ENCODE peak calls at places on chromosomes 4 and X, in seven cellular contexts. K is DND-41, Q is IMR-90, S is astrocyte, M is neuronal stem cell, C is fibroblast of lung, G is GM23248. X is an unnamed sample.

GRCh38 chrX:1420371-1420770 is 28.5 kb upstream of the SLC25A6 start:
- DNase-seq in S (no peak), K (no peak), M (no peak), Q (no peak), C (no peak), G (no peak), X (no peak)

GRCh38 chr4:158259955-158260575 is 49.8 kb downstream of the TMEM144 start:
- DNase-seq in M (peak; percentile 9), G (peak; percentile 41), C (peak; percentile 60), K (no peak), S (peak; percentile 4), Q (peak; percentile 42), X (peak; percentile 11)

GRCh38 chr4:89121711-89122387 is 10.5 kb downstream of the TIGD2 start:
- DNase-seq in K (no peak), S (no peak), C (no peak), G (no peak), Q (no peak), M (no peak), X (no peak)

GRCh38 chr4:112379306-112379705 is 82.1 kb downstream of the ALPK1 start:
- DNase-seq in M (peak; percentile 60), S (no peak), C (no peak), K (no peak), G (no peak), Q (no peak), X (no peak)

GRCh38 chrX:50903387-50904027 is 7.0 kb upstream of the BMP15 start:
- DNase-seq in K (peak; percentile 3), G (peak; percentile 63), Q (peak; percentile 26), S (peak; percentile 1), C (peak; percentile 32), M (peak; percentile 20), X (peak; percentile 20)

GRCh38 chrX:86121916-86122315 is 26.3 kb upstream of the DACH2 start:
- DNase-seq in K (no peak), G (no peak), Q (no peak), S (no peak), C (no peak), M (no peak), X (no peak)

GRCh38 chrX:150146271-150146888 is 208.1 kb upstream of the EOLA2 start:
- DNase-seq in S (no peak), Q (no peak), C (no peak), K (no peak), G (no peak), M (no peak), X (no peak)

GRCh38 chr4:123640271-123640670 is 243.7 kb downstream of the SPRY1 start:
- DNase-seq in S (peak; percentile 69), G (peak; percentile 73), M (no peak), Q (peak; percentile 78), K (no peak), C (no peak), X (peak; percentile 95)

GRCh38 chr4:83009529-83009928 is 1.1 kb downstream of the LIN54 start:
- DNase-seq in K (no peak), Q (peak; percentile 16), S (no peak), M (no peak), G (peak; percentile 50), C (peak; percentile 43), X (no peak)

GRCh38 chrX:155027509-155028066 is 944 bp downstream of the FUNDC2 start:
- DNase-seq in M (no peak), C (peak; percentile 79), Q (peak; percentile 70), G (peak; percentile 83), K (no peak), S (peak; percentile 71), X (peak; percentile 62)

GRCh38 chrX:40104649-40105015 is 6.9 kb upstream of the BCOR start:
- DNase-seq in M (no peak), S (no peak), K (no peak), G (peak; percentile 84), Q (peak; percentile 67), C (peak; percentile 55), X (peak; percentile 37)

GRCh38 chr4:184757810-184758209 is 23.9 kb upstream of the CENPU start:
- DNase-seq in Q (no peak), C (no peak), S (no peak), G (no peak), K (no peak), M (no peak), X (no peak)

GRCh38 chrX:13511557-13512330 is 57.7 kb upstream of the EGFL6 start:
- DNase-seq in S (peak; percentile 27), C (peak; percentile 9), Q (no peak), K (no peak), M (no peak), G (no peak), X (no peak)

GRCh38 chr4:152220201-152220666 is 315.7 kb downstream of the FBXW7 start:
- DNase-seq in M (no peak), Q (no peak), K (no peak), S (peak; percentile 58), G (peak; percentile 70), C (no peak), X (peak; percentile 95)

GRCh38 chr4:72311291-72311690 is 257.7 kb downstream of the ADAMTS3 start:
- DNase-seq in S (no peak), Q (no peak), M (no peak), K (no peak), C (no peak), G (peak; percentile 19), X (peak; percentile 66)

GRCh38 chr4:186095406-186095805 is 9.1 kb upstream of the FAM149A start:
- DNase-seq in K (no peak), M (no peak), G (no peak), S (no peak), C (no peak), Q (no peak), X (no peak)

GRCh38 chr4:48698029-48698901 is 81.8 kb downstream of the FRYL start:
- DNase-seq in M (peak; percentile 30), K (no peak), Q (peak; percentile 85), C (peak; percentile 86), G (peak; percentile 85), S (peak; percentile 85), X (peak; percentile 94)

GRCh38 chrX:19875051-19875432 is 12.4 kb downstream of the SH3KBP1 start:
- DNase-seq in Q (peak; percentile 34), M (no peak), K (peak; percentile 58), S (peak; percentile 9), G (peak; percentile 69), C (no peak), X (no peak)

GRCh38 chr4:132169660-132170059 is 979.4 kb upstream of the PCDH10 start:
- DNase-seq in M (no peak), K (no peak), G (no peak), C (no peak), Q (no peak), S (no peak), X (no peak)

DNA sequence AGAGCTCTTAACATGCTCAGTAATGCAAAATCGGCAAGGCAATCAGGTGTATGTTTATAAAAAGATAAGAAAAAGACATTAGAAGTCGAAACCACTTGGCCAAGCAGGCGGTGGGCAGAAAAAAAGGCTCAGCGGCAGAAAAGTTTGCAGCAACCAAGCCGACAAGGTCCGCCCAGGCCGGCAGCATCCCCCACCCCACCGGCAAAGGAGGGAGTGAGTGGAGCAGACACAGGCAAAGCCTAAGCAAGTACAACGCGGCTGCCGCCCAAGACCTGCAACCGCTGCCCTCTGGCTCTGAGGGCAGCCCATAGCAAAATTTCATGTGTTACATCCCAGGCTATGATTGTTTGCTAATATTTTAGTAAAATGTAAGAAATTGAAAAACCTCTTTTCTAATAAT is 125.4 kb upstream of the ZCCHC13 start:
- DNase-seq in K (no peak), M (peak; percentile 0), Q (no peak), C (no peak), G (no peak), S (no peak), X (no peak)
- H3K4me2 ChIP-seq in K (no peak overlapping the region), M (no peak overlapping the region), Q (no peak overlapping the region), C (peak overlapping the region; percentile 44), G (no peak overlapping the region), S (peak overlapping the region; percentile 48), X (no peak overlapping the region)

DNA sequence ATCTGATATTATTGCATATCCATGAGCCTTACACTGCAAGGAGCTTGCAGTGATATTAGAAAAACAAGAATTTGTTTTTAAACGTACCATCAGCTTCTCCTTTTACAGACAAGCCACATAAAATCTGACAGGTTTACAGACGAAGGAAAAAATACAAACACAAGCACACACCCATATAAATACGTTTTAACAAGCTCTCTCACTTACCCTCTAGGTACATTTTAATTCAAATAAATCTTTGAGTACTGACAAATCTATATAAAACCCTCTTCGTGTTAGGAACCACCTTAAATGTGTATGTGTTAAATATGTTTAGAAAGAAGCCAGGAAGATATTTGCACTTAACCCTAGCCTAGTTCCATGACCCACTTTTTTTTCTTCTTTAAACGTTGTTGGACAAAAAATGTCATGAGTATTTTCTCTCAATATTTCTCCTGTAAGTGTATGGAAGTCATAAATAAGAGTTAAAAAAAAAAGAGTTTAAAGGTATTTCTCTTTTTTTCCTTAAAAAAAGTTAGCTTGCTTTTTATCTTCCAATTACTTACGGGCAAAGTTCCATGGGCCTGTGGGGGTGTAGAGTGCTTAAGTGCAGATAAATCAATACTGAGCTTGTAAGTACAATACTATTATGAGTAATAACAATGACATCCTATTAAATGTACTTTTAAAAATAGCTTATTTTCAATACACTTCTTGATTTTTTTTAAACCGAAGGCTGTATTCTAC is 1.5 kb downstream of the ARAP2 start:
- DNase-seq in G (no peak), M (no peak), S (peak; percentile 35), K (no peak), Q (no peak), C (peak; percentile 3), X (no peak)
- H3K4me3 ChIP-seq in G (no peak overlapping the region), M (no peak overlapping the region), S (peak overlapping the region; percentile 70), K (peak overlapping the region; percentile 77), Q (no peak overlapping the region), C (no peak overlapping the region), X (peak overlapping the region; percentile 86)

GRCh38 chr4:61375316-61375715 is 175.2 kb downstream of the ADGRL3 start:
- DNase-seq in S (peak; percentile 27), M (no peak), K (no peak), Q (no peak), C (no peak), G (no peak), X (peak; percentile 48)

GRCh38 chr4:61379406-61379805 is 179.3 kb downstream of the ADGRL3 start:
- DNase-seq in G (no peak), S (no peak), M (no peak), K (no peak), C (no peak), Q (no peak), X (peak; percentile 20)

GRCh38 chr4:61376301-61376700 is 176.2 kb downstream of the ADGRL3 start:
- DNase-seq in G (no peak), M (no peak), C (no peak), Q (no peak), K (no peak), S (no peak), X (no peak)

GRCh38 chr4:61374612-61374920 is 174.4 kb downstream of the ADGRL3 start:
- DNase-seq in C (no peak), K (no peak), G (no peak), Q (peak; percentile 0), S (peak; percentile 72), M (no peak), X (no peak)

GRCh38 chr4:61373901-61374611 is 173.9 kb downstream of the ADGRL3 start:
- DNase-seq in S (peak; percentile 64), Q (peak; percentile 7), G (no peak), C (peak; percentile 60), M (no peak), K (no peak), X (peak; percentile 61)
- H3K4me2 ChIP-seq in S (peak overlapping the region; percentile 77), Q (no peak overlapping the region), G (no peak overlapping the region), C (no peak overlapping the region), M (no peak overlapping the region), K (no peak overlapping the region), X (peak overlapping the region; percentile 56)

DNA sequence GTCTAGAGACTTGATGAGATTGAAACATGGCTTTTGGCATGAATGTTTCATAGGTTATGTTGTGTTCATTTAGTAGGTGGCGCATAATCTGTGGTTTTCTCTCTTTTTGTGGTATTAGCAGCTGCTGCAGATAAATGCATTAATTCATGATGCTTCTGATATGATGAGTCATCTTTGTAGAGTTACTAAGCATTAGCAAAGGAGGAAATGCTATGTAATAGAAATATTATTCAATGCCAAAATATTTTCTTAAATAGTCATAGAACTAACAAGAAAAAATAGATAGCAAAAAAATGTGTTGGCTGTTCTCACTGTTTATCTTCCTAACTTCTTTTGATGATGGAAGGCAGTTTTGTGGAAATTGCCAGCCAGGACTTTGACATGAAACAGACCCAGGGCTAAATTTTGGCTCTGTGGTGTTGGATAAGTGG is 3.6 kb downstream of the ZXDB start:
- DNase-seq in C (peak; percentile 83), Q (peak; percentile 85), K (no peak), S (peak; percentile 90), G (peak; percentile 78), M (no peak), X (peak; percentile 77)
- H3K4me3 ChIP-seq in C (peak overlapping the region; percentile 32), Q (no peak overlapping the region), K (no peak overlapping the region), S (peak overlapping the region; percentile 41), G (peak overlapping the region; percentile 56), M (no peak overlapping the region), X (no peak overlapping the region)

X was measured in mammary epithelial cell.